ENCODE peak calls at places on chromosomes 6 and 20, in ten cellular contexts. U is transverse colon, P is tibial nerve, H is endothelial cell of umbilical vein, L is breast epithelium, E is gastrocnemius medialis, Y is GM12892, V is A549, Q is IMR-90, D is NB4. Z is an unnamed sample.

GRCh38 chr20:38920411-38920810 is 5.8 kb upstream of the FAM83D start:
- DNase-seq in P (no peak), H (no peak), Y (no peak), L (no peak), Q (no peak), U (no peak), E (no peak), V (no peak), D (no peak), Z (no peak)

GRCh38 chr6:43771210-43771857 is 1.3 kb downstream of the VEGFA start:
- DNase-seq in D (peak; percentile 84), L (peak; percentile 78), E (peak; percentile 37), P (no peak), V (no peak), Y (peak; percentile 59), H (peak; percentile 67), U (peak; percentile 78), Q (peak; percentile 45), Z (peak; percentile 93)

GRCh38 chr6:33752139-33753015 is 5.7 kb upstream of the IP6K3 start:
- DNase-seq in H (no peak), V (no peak), U (peak; percentile 83), E (no peak), P (no peak), Q (no peak), D (peak; percentile 38), Y (no peak), L (no peak), Z (no peak)

GRCh38 chr20:137668-138131 is 4.7 kb upstream of the DEFB126 start:
- DNase-seq in P (no peak), E (no peak), Q (no peak), L (no peak), V (peak; percentile 34), Y (no peak), D (peak; percentile 44), U (no peak), H (no peak), Z (no peak)

GRCh38 chr20:22796465-22797077 is 212.2 kb upstream of the FOXA2 start:
- DNase-seq in U (no peak), V (no peak), P (no peak), Y (no peak), H (no peak), D (no peak), Q (peak; percentile 79), E (no peak), L (no peak), Z (no peak)

GRCh38 chr20:8756410-8756809 is 312.5 kb upstream of the PLCB4 start:
- DNase-seq in U (no peak), Q (peak; percentile 96), E (no peak), D (peak; percentile 23), Y (no peak), V (peak; percentile 93), P (no peak), H (peak; percentile 62), L (no peak), Z (no peak)

GRCh38 chr6:148750826-148751225 is 4.0 kb downstream of the UST start:
- DNase-seq in H (no peak), Y (no peak), Q (peak; percentile 36), P (no peak), V (no peak), L (no peak), E (no peak), D (no peak), U (no peak), Z (no peak)

GRCh38 chr20:4767084-4767483 is 45.4 kb downstream of the PRND start:
- DNase-seq in E (no peak), D (peak; percentile 82), U (no peak), P (no peak), Y (no peak), H (no peak), V (no peak), Q (no peak), L (no peak), Z (no peak)

GRCh38 chr6:11865926-11866325 is 87.3 kb upstream of the ADTRP start:
- DNase-seq in Y (no peak), D (no peak), H (no peak), P (no peak), E (no peak), L (no peak), Q (peak; percentile 74), U (no peak), V (no peak), Z (no peak)

GRCh38 chr20:48211847-48212246 is 426.6 kb upstream of the SULF2 start:
- DNase-seq in V (no peak), L (no peak), Q (no peak), U (no peak), P (no peak), D (no peak), H (no peak), E (no peak), Y (no peak), Z (no peak)

GRCh38 chr6:155125916-155126315 is 130.8 kb downstream of the TIAM2 start:
- DNase-seq in Q (peak; percentile 80), P (no peak), L (no peak), H (no peak), D (no peak), E (no peak), Y (no peak), V (no peak), U (no peak), Z (no peak)

GRCh38 chr6:1310628-1311399 is 1.1 kb upstream of the FOXQ1 start:
- DNase-seq in H (no peak), Q (no peak), E (no peak), D (no peak), L (no peak), V (no peak), Y (no peak), U (peak; percentile 72), P (no peak), Z (peak; percentile 81)

GRCh38 chr6:145734486-145735355 is 599 bp downstream of the EPM2A start:
- DNase-seq in U (peak; percentile 90), H (peak; percentile 89), D (peak; percentile 96), L (peak; percentile 84), Q (peak; percentile 85), P (peak; percentile 76), E (peak; percentile 78), V (peak; percentile 51), Y (peak; percentile 54), Z (peak; percentile 95)

GRCh38 chr6:100577425-100577824 is 112.7 kb upstream of the SIM1 start:
- DNase-seq in Y (no peak), H (no peak), V (no peak), Q (no peak), L (no peak), P (no peak), U (no peak), E (no peak), D (no peak), Z (no peak)

GRCh38 chr20:18839507-18840247 is 26.1 kb downstream of the SCP2D1 start:
- DNase-seq in U (no peak), D (peak; percentile 4), H (no peak), Q (no peak), E (no peak), P (no peak), L (no peak), V (no peak), Y (no peak), Z (no peak)

GRCh38 chr6:3039384-3039783 is 28.9 kb upstream of the RIPK1 start:
- DNase-seq in L (no peak), V (no peak), P (no peak), U (no peak), D (no peak), E (no peak), H (peak; percentile 23), Y (no peak), Q (no peak), Z (no peak)

GRCh38 chr6:33277663-33278391 is 904 bp downstream of the B3GALT4 start:
- DNase-seq in Q (no peak), U (peak; percentile 37), D (peak; percentile 77), L (no peak), E (no peak), Y (peak; percentile 66), H (no peak), P (no peak), V (no peak), Z (no peak)

GRCh38 chr6:53557005-53557715 is 12.3 kb upstream of the GCLC start:
- DNase-seq in P (no peak), H (no peak), Y (no peak), D (no peak), V (no peak), E (no peak), Q (no peak), U (no peak), L (no peak), Z (no peak)

GRCh38 chr6:32108094-32108627 is 977 bp downstream of the TNXB start:
- DNase-seq in Q (peak; percentile 21), P (peak; percentile 77), Y (no peak), D (no peak), E (peak; percentile 30), L (no peak), U (peak; percentile 48), V (no peak), H (no peak), Z (no peak)
- TF ChIP-seq POLR2A in Q (no peak), P (no peak), Y (no peak), D (no peak), E (no peak), L (no peak), U (no peak), V (no peak), H (no peak), Z (no peak)

GRCh38 chr20:51022803-51023616 is at the start of gene KCNG1:
- DNase-seq in Y (peak; percentile 66), V (peak; percentile 93), U (peak; percentile 81), L (peak; percentile 65), P (no peak), D (peak; percentile 72), Q (peak; percentile 75), E (no peak), H (peak; percentile 57), Z (peak; percentile 69)
- TF ChIP-seq POLR2A in Y (no peak), V (peak; percentile 70), U (no peak), L (no peak), P (peak; percentile 49), D (no peak), Q (peak; percentile 94), E (no peak), H (no peak), Z (no peak)

GRCh38 chr20:62306440-62307187 is 3.8 kb downstream of the ADRM1 start:
- DNase-seq in L (no peak), E (no peak), V (no peak), P (no peak), H (no peak), Q (no peak), Y (no peak), D (no peak), U (no peak), Z (no peak)
- TF ChIP-seq POLR2A in L (no peak), E (no peak), V (no peak), P (no peak), H (no peak), Q (no peak), Y (no peak), D (no peak), U (no peak), Z (no peak)

DNA sequence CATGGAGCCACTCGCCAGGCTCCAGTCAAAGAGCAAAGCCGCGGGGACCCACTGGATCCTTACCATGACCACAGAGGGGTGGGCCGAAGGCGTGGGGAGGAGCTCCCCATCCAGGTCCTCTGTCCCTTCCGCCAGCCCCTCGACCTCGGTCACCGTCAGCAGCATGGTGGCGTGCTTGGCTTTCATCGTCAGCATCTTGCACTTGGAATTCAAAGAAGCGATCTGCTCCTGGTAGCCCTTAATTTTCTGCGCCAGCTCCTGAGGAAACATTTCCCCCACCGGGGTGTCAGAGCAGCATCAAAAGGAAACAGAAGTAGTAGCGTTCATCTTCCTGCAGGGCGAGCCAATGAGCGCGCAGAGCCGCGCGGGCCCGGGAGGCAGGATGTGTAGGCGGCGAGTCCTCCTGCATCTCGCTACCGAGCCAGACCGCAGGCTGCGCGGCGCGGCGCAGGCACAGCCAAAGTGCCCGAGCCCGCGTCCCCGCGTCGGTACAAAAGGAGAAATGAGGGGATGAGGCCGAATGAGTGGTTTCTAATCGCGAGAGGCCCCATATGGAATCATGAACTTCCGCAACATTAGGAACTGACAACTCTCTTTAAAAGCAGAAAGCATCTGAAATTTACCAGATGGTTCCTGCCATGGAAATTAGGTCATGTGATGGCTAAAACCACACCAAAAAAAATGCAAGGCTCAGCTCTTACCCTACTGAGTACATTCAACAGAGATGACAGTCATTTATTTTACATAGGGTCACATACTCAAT is 335.2 kb downstream of the SYNE1 start:
- DNase-seq in U (peak; percentile 86), E (peak; percentile 56), L (peak; percentile 77), P (peak; percentile 69), Q (peak; percentile 90), D (peak; percentile 83), V (peak; percentile 61), H (peak; percentile 93), Y (peak; percentile 42), Z (peak; percentile 91)
- TF ChIP-seq POLR2A in U (peak; percentile 55), E (peak; percentile 43), L (no peak), P (peak; percentile 61), Q (peak; percentile 77), D (no peak), V (peak; percentile 56), H (peak; percentile 86), Y (peak; percentile 59), Z (peak; percentile 74)

Z was measured in right lobe of liver.